ENCODE peak calls at places on chromosomes 6 and 20, in four cellular contexts. One of them, this sample, is unnamed.

GRCh38 chr6:4647414-4648365 is 128.5 kb upstream of the CDYL start:
- DNase-seq in NCI-H1930: peak; percentile 68
- DNase-seq in KG1: no peak
- DNase-seq in CD8-positive, alpha-beta memory T cell: no peak
- DNase-seq in this sample: no peak

GRCh38 chr6:113971786-113972185 is 838 bp upstream of the HDAC2 start:
- DNase-seq in NCI-H1930: no peak
- DNase-seq in KG1: no peak
- DNase-seq in CD8-positive, alpha-beta memory T cell: no peak
- DNase-seq in this sample: no peak

GRCh38 chr20:50048420-50049166 is 64.4 kb downstream of the UBE2V1 start:
- DNase-seq in NCI-H1930: no peak
- DNase-seq in KG1: no peak
- DNase-seq in CD8-positive, alpha-beta memory T cell: peak; percentile 56
- DNase-seq in this sample: no peak

GRCh38 chr20:56343861-56344381 is 14.9 kb upstream of the FAM210B start:
- DNase-seq in NCI-H1930: peak; percentile 19
- DNase-seq in KG1: no peak
- DNase-seq in CD8-positive, alpha-beta memory T cell: no peak
- DNase-seq in this sample: no peak

GRCh38 chr6:157873735-157874344 is 50.8 kb downstream of the SNX9 start:
- DNase-seq in NCI-H1930: peak; percentile 33
- DNase-seq in KG1: peak; percentile 36
- DNase-seq in CD8-positive, alpha-beta memory T cell: peak; percentile 57
- DNase-seq in this sample: peak; percentile 47

GRCh38 chr6:140393665-140394064 is 1019.2 kb upstream of the CITED2 start:
- DNase-seq in NCI-H1930: peak; percentile 14
- DNase-seq in KG1: no peak
- DNase-seq in CD8-positive, alpha-beta memory T cell: no peak
- DNase-seq in this sample: no peak

GRCh38 chr6:136962661-136963060 is 40.6 kb downstream of the SLC35D3 start:
- DNase-seq in NCI-H1930: peak; percentile 91
- DNase-seq in KG1: no peak
- DNase-seq in CD8-positive, alpha-beta memory T cell: no peak
- DNase-seq in this sample: no peak

GRCh38 chr6:170231496-170232185 is 59.2 kb downstream of the DLL1 start:
- DNase-seq in NCI-H1930: no peak
- DNase-seq in KG1: no peak
- DNase-seq in CD8-positive, alpha-beta memory T cell: no peak
- DNase-seq in this sample: no peak

GRCh38 chr6:148530394-148530923 is 187.8 kb downstream of the SASH1 start:
- DNase-seq in NCI-H1930: no peak
- DNase-seq in KG1: no peak
- DNase-seq in CD8-positive, alpha-beta memory T cell: no peak
- DNase-seq in this sample: no peak

GRCh38 chr6:126923807-126924206 is 194.7 kb upstream of the RSPO3 start:
- DNase-seq in NCI-H1930: no peak
- DNase-seq in KG1: no peak
- DNase-seq in CD8-positive, alpha-beta memory T cell: no peak
- DNase-seq in this sample: no peak

GRCh38 chr6:14194483-14194882 is 76.9 kb downstream of the CD83 start:
- DNase-seq in NCI-H1930: no peak
- DNase-seq in KG1: no peak
- DNase-seq in CD8-positive, alpha-beta memory T cell: no peak
- DNase-seq in this sample: no peak

GRCh38 chr6:35240838-35241801 is 18.4 kb upstream of the ZNF76 start:
- DNase-seq in NCI-H1930: peak; percentile 44
- DNase-seq in KG1: peak; percentile 45
- DNase-seq in CD8-positive, alpha-beta memory T cell: peak; percentile 49
- DNase-seq in this sample: no peak

GRCh38 chr6:56652994-56653393 is 10.3 kb upstream of the DST start:
- DNase-seq in NCI-H1930: no peak
- DNase-seq in KG1: no peak
- DNase-seq in CD8-positive, alpha-beta memory T cell: no peak
- DNase-seq in this sample: peak; percentile 39

GRCh38 chr6:43951756-43952675 is 175.2 kb downstream of the MRPL14 start:
- DNase-seq in NCI-H1930: no peak
- DNase-seq in KG1: no peak
- DNase-seq in CD8-positive, alpha-beta memory T cell: no peak
- DNase-seq in this sample: no peak

GRCh38 chr6:156953125-156953477 is 175.9 kb downstream of the ARID1B start:
- DNase-seq in NCI-H1930: no peak
- DNase-seq in KG1: no peak
- DNase-seq in CD8-positive, alpha-beta memory T cell: no peak
- DNase-seq in this sample: no peak